ENCODE peak calls at places on chromosomes 16 and 17, in eight cellular contexts. M is brain microvascular endothelial cell, A is cardiac muscle cell, G is A549, Q is IMR-90, V is stomach, O is fibroblast of mammary gland, F is retinal pigment epithelial cell. J is an unnamed sample.

GRCh38 chr17:81034168-81034777 is 678 bp upstream of the BAIAP2 start:
- DNase-seq in V (no peak), Q (no peak), G (no peak), O (no peak), A (no peak), F (no peak), M (no peak), J (no peak)

GRCh38 chr16:85313541-85314208 is 201.4 kb upstream of the CIBAR2 start:
- DNase-seq in A (peak; percentile 11), Q (peak; percentile 21), G (no peak), V (no peak), F (no peak), M (no peak), O (no peak), J (no peak)

GRCh38 chr16:84053237-84053636 is 10.6 kb upstream of the SLC38A8 start:
- DNase-seq in A (no peak), G (no peak), V (no peak), F (no peak), O (no peak), Q (no peak), M (no peak), J (no peak)

GRCh38 chr17:8188408-8188839 is 1.6 kb downstream of the BORCS6 start:
- DNase-seq in O (no peak), G (no peak), M (no peak), V (no peak), A (no peak), Q (no peak), F (no peak), J (no peak)

GRCh38 chr17:74345433-74346241 is 16.0 kb downstream of the BTBD17 start:
- DNase-seq in A (no peak), G (no peak), O (no peak), M (no peak), V (no peak), Q (no peak), F (no peak), J (peak; percentile 32)

GRCh38 chr17:3983945-3984484 is 19.8 kb upstream of the ATP2A3 start:
- DNase-seq in O (peak; percentile 25), A (peak; percentile 86), F (no peak), M (peak; percentile 58), G (peak; percentile 48), V (no peak), Q (peak; percentile 55), J (peak; percentile 88)

GRCh38 chr17:51165680-51166197 is 472 bp upstream of the NME2 start:
- DNase-seq in V (peak; percentile 28), Q (peak; percentile 22), G (no peak), O (no peak), M (no peak), F (no peak), A (no peak), J (no peak)

GRCh38 chr17:40350410-40351184 is 13.9 kb downstream of the GJD3 start:
- DNase-seq in V (no peak), A (no peak), G (no peak), F (no peak), M (peak; percentile 66), O (peak; percentile 35), Q (no peak), J (peak; percentile 69)

GRCh38 chr17:81510798-81511549 is 1.6 kb downstream of the ACTG1 start:
- DNase-seq in F (no peak), Q (no peak), A (peak; percentile 55), O (no peak), V (no peak), G (peak; percentile 65), M (no peak), J (peak; percentile 42)

GRCh38 chr16:65113441-65113840 is 8.4 kb downstream of the CDH11 start:
- DNase-seq in G (no peak), A (no peak), M (no peak), O (no peak), F (no peak), V (no peak), Q (no peak), J (no peak)

GRCh38 chr16:69940676-69941075 is 10.5 kb upstream of the CLEC18A start:
- DNase-seq in O (no peak), Q (no peak), F (no peak), A (no peak), M (no peak), V (no peak), G (no peak), J (no peak)

GRCh38 chr17:49845210-49845782 is 2.6 kb downstream of the TAC4 start:
- DNase-seq in G (no peak), Q (no peak), F (no peak), M (no peak), A (peak; percentile 29), V (no peak), O (no peak), J (no peak)

GRCh38 chr17:76097716-76098295 is 5.8 kb downstream of the EXOC7 start:
- DNase-seq in Q (no peak), F (no peak), M (no peak), O (no peak), V (no peak), A (no peak), G (no peak), J (no peak)

GRCh38 chr16:9114112-9114511 is 22.7 kb downstream of the HAPSTR1 start:
- DNase-seq in V (no peak), Q (no peak), G (no peak), O (no peak), M (no peak), F (no peak), A (no peak), J (no peak)

GRCh38 chr16:85483424-85483823 is 129.7 kb upstream of the GSE1 start:
- DNase-seq in A (no peak), M (no peak), Q (no peak), V (no peak), O (no peak), G (no peak), F (no peak), J (no peak)

GRCh38 chr16:85335584-85336492 is 223.6 kb upstream of the CIBAR2 start:
- DNase-seq in G (peak; percentile 35), M (peak; percentile 58), O (peak; percentile 50), Q (peak; percentile 52), V (no peak), F (no peak), A (peak; percentile 43), J (peak; percentile 42)

GRCh38 chr17:32021618-32021955 is 14.4 kb downstream of the LRRC37B start:
- DNase-seq in O (no peak), Q (no peak), F (no peak), G (no peak), A (no peak), V (no peak), M (no peak), J (no peak)

GRCh38 chr17:32552280-32552679 is 65.5 kb downstream of the CDK5R1 start:
- DNase-seq in Q (no peak), M (no peak), A (no peak), O (no peak), G (no peak), F (no peak), V (no peak), J (no peak)

GRCh38 chr17:63881935-63882601 is at the start of gene GH2:
- DNase-seq in A (peak; percentile 62), M (peak; percentile 58), Q (peak; percentile 34), O (peak; percentile 61), F (peak; percentile 10), G (peak; percentile 65), V (peak; percentile 55), J (peak; percentile 53)

GRCh38 chr16:2966043-2966802 is 2.1 kb downstream of the KREMEN2 start:
- DNase-seq in M (no peak), G (no peak), V (no peak), Q (no peak), F (no peak), O (no peak), A (no peak), J (no peak)
- H3K4me3 ChIP-seq in M (no peak overlapping the region), G (no peak overlapping the region), V (peak overlapping the region; percentile 46), Q (no peak overlapping the region), F (no peak overlapping the region), O (no peak overlapping the region), A (no peak overlapping the region), J (no peak overlapping the region)

GRCh38 chr16:74304164-74304834 is 7.7 kb downstream of the PSMD7 start:
- DNase-seq in O (peak; percentile 23), V (no peak), A (peak; percentile 17), F (no peak), M (no peak), Q (no peak), G (peak; percentile 29), J (peak; percentile 29)
- TF ChIP-seq CTCF in O (peak; percentile 43), V (no peak), A (peak; percentile 42), F (peak; percentile 50), M (peak; percentile 53), Q (peak; percentile 26), G (peak; percentile 42), J (peak; percentile 45)

GRCh38 chr17:4986951-4987766 is at the start of gene CAMTA2:
- DNase-seq in M (peak; percentile 47), O (peak; percentile 59), F (no peak), A (peak; percentile 79), V (peak; percentile 91), Q (peak; percentile 56), G (peak; percentile 87), J (peak; percentile 67)
- H3K4me3 ChIP-seq in M (peak within 1 kb of the TSS; percentile 82), O (peak within 1 kb of the TSS; percentile 74), F (peak within 1 kb of the TSS; percentile 77), A (peak within 1 kb of the TSS; percentile 58), V (peak within 1 kb of the TSS; percentile 97), Q (peak within 1 kb of the TSS; percentile 72), G (peak within 1 kb of the TSS; percentile 78), J (peak within 1 kb of the TSS; percentile 81)

GRCh38 chr17:223723-224471 is 42.4 kb upstream of the DOC2B start:
- DNase-seq in A (no peak), O (no peak), F (no peak), Q (no peak), G (no peak), V (no peak), M (no peak), J (no peak)

GRCh38 chr17:218711-219110 is 37.3 kb upstream of the DOC2B start:
- DNase-seq in Q (no peak), G (no peak), A (no peak), F (no peak), M (no peak), V (no peak), O (no peak), J (no peak)

GRCh38 chr17:216625-217024 is 35.2 kb upstream of the DOC2B start:
- DNase-seq in Q (no peak), A (no peak), O (no peak), M (no peak), F (no peak), V (no peak), G (no peak), J (no peak)

GRCh38 chr17:222172-222571 is 40.7 kb upstream of the DOC2B start:
- DNase-seq in F (no peak), M (no peak), G (no peak), Q (no peak), V (no peak), O (no peak), A (peak; percentile 14), J (no peak)

GRCh38 chr17:219696-220095 is 38.2 kb upstream of the DOC2B start:
- DNase-seq in O (no peak), Q (no peak), M (no peak), G (no peak), A (no peak), V (no peak), F (no peak), J (no peak)
- TF ChIP-seq CTCF in O (no peak), Q (no peak), M (no peak), G (no peak), A (no peak), V (no peak), F (no peak), J (no peak)

DNA sequence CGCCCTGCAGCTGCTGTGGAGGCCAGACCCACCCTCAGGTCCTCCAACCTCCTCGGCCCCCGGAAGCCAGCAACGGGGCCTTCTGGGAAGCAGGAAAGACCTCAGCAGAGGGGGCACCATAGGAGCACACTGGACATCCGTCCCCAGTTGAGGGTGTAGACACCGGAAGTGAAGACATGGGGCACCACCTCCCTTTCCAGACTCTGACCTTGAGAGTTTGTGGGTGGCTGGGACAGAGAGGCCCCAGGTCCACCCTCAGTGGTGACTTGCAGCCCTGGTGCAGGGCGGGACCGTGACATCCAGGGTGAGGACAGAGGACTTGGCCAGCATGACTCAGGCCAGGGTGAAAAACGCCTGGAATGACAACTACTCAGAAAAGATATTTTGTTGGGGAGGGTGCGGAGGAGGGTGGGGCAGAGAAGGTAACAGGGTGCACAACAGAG is 19.9 kb downstream of the CEP295NL start:
- DNase-seq in O (peak; percentile 89), M (peak; percentile 61), G (peak; percentile 94), A (peak; percentile 71), V (peak; percentile 69), F (peak; percentile 78), Q (peak; percentile 75), J (peak; percentile 79)
- H3K4me3 ChIP-seq in O (peak overlapping the region; percentile 20), M (peak overlapping the region; percentile 37), G (peak overlapping the region; percentile 14), A (no peak overlapping the region), V (peak overlapping the region; percentile 29), F (no peak overlapping the region), Q (no peak overlapping the region), J (peak overlapping the region; percentile 7)